ENCODE peak calls at places on chromosomes 5 and 9, in six cellular contexts. C is neuronal stem cell, M is mesenchymal stem cell, D is IMR-90, L is mesendoderm, B is H1. E is an unnamed sample.

GRCh38 chr5:80957031-80957761 is 3.0 kb upstream of the RASGRF2 start:
- DNase-seq in C (no peak), M (no peak), D (no peak), L (peak; percentile 70), B (no peak), E (peak; percentile 66)

GRCh38 chr5:55530669-55531068 is 4.1 kb downstream of the PLPP1 start:
- DNase-seq in C (no peak), M (no peak), D (no peak), L (no peak), B (no peak), E (peak; percentile 32)

GRCh38 chr5:143800715-143801114 is 11.2 kb upstream of the HMHB1 start:
- DNase-seq in C (no peak), M (no peak), D (no peak), L (no peak), B (no peak), E (no peak)

GRCh38 chr9:111804636-111805035 is 9.9 kb upstream of the SHOC1 start:
- DNase-seq in C (no peak), M (peak; percentile 6), D (no peak), L (no peak), B (no peak), E (no peak)

GRCh38 chr5:126384985-126385384 is 38.2 kb upstream of the GRAMD2B start:
- DNase-seq in C (no peak), M (peak; percentile 73), D (peak; percentile 81), L (no peak), B (no peak), E (no peak)

GRCh38 chr9:18459958-18460584 is 13.9 kb upstream of the ADAMTSL1 start:
- DNase-seq in C (no peak), M (peak; percentile 37), D (peak; percentile 76), L (no peak), B (no peak), E (no peak)

GRCh38 chr5:78215972-78216371 is 78.5 kb downstream of the AP3B1 start:
- DNase-seq in C (no peak), M (no peak), D (no peak), L (no peak), B (no peak), E (no peak)

GRCh38 chr5:26700759-26701384 is 337.5 kb downstream of the CDH9 start:
- DNase-seq in C (peak; percentile 44), M (peak; percentile 50), D (no peak), L (peak; percentile 60), B (peak; percentile 52), E (peak; percentile 28)

GRCh38 chr5:1349246-1349645 is 4.3 kb upstream of the CLPTM1L start:
- DNase-seq in C (no peak), M (no peak), D (no peak), L (no peak), B (no peak), E (no peak)

GRCh38 chr5:178433273-178433775 is 156.9 kb downstream of the COL23A1 start:
- DNase-seq in C (no peak), M (no peak), D (no peak), L (no peak), B (peak; percentile 30), E (no peak)

GRCh38 chr9:133560311-133560710 is 25.8 kb downstream of the ADAMTSL2 start:
- DNase-seq in C (no peak), M (no peak), D (no peak), L (no peak), B (no peak), E (no peak)

GRCh38 chr5:153158608-153159007 is 331.9 kb upstream of the GRIA1 start:
- DNase-seq in C (no peak), M (no peak), D (no peak), L (no peak), B (no peak), E (no peak)

GRCh38 chr9:99732715-99733114 is 89.0 kb upstream of the NR4A3 start:
- DNase-seq in C (no peak), M (no peak), D (no peak), L (no peak), B (no peak), E (no peak)

GRCh38 chr5:36904677-36905076 is 28.1 kb downstream of the NIPBL start:
- DNase-seq in C (no peak), M (no peak), D (no peak), L (no peak), B (no peak), E (no peak)

GRCh38 chr9:128820665-128821583 is 2.6 kb downstream of the ENDOG start:
- DNase-seq in C (no peak), M (no peak), D (no peak), L (no peak), B (no peak), E (no peak)

GRCh38 chr9:36100532-36100931 is 36.0 kb upstream of the GLIPR2 start:
- DNase-seq in C (peak; percentile 12), M (peak; percentile 28), D (peak; percentile 52), L (peak; percentile 90), B (no peak), E (no peak)

GRCh38 chr5:1118231-1118698 is 6.4 kb upstream of the SLC12A7 start:
- DNase-seq in C (no peak), M (peak; percentile 42), D (peak; percentile 11), L (no peak), B (no peak), E (no peak)

GRCh38 chr9:107816187-107817021 is 326.8 kb upstream of the KLF4 start:
- DNase-seq in C (no peak), M (no peak), D (no peak), L (no peak), B (no peak), E (no peak)

GRCh38 chr5:175889910-175890684 is 18.7 kb downstream of the CPLX2 start:
- DNase-seq in C (no peak), M (no peak), D (peak; percentile 17), L (peak; percentile 54), B (no peak), E (no peak)

GRCh38 chr5:67013719-67014118 is 182.9 kb downstream of the CD180 start:
- DNase-seq in C (no peak), M (no peak), D (no peak), L (no peak), B (no peak), E (no peak)

GRCh38 chr9:131980267-131980916 is 99.3 kb downstream of the MED27 start:
- DNase-seq in C (no peak), M (no peak), D (no peak), L (no peak), B (no peak), E (no peak)

GRCh38 chr5:91438871-91439270 is 55.8 kb upstream of the ARRDC3 start:
- DNase-seq in C (no peak), M (no peak), D (no peak), L (peak; percentile 51), B (no peak), E (peak; percentile 56)

DNA sequence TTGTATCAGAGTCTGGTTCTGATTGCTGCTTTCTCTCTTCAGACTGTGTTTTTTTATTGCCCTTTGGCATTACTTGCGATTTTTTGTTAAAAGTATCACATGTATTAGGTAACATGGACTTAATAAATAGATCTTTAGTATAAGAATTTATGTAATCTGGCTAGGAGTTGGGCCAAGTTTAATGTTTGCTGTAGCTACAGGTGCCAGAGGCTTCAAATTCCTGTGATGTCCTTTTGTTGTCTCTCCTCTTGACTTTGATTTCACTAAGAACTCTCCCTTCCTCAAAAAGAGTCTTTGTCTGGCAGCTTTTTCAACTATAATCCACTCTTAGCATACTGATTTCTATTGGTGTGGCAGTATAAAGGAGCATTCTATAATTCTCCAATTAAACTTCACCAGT is 313.1 kb downstream of the DTWD2 start:
- DNase-seq in C (no peak), M (no peak), D (no peak), L (peak; percentile 1), B (no peak), E (no peak)
- H3K18ac ChIP-seq in C (no peak overlapping the region), M (no peak overlapping the region), D (no peak overlapping the region), L (no peak overlapping the region), B (no peak overlapping the region), E (no peak overlapping the region)

DNA sequence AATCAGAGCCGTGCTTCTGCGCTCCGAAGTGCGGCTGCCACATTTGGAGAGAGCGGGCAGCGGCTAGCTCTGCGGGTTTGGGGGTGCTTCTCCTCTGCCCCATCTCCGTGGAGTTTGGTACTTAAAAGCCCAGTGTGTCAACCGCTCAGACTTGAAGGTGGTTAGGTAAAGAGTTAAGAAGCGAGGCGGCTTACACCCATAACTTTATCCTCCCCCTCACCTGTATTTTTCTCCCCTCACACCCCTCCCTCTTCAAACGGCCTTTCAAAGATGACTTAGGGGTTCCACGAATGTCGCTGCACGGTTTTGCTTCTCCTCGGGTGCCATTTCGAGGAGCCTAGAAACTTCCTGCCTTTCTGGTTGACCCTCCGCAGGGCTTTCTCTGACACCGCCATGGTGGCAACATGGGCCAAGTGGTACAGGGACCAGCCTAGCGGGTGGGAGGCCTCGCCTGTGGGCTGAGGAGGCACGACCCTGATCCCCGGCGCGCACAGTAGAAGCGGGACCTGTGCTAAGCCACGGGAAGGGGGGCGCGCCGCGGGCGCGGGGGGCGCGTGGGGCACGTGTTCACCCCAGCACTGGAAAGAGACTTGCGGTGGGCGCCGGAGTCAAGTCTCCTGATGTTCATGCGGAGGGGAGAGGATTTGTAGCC is 31.8 kb upstream of the NFIB start:
- DNase-seq in C (no peak), M (no peak), D (no peak), L (no peak), B (peak; percentile 68), E (peak; percentile 50)
- H3K9ac ChIP-seq in C (no peak overlapping the region), M (peak overlapping the region; percentile 8), D (no peak overlapping the region), L (peak overlapping the region; percentile 77), B (no peak overlapping the region), E (peak overlapping the region; percentile 29)

GRCh38 chr9:27866741-27867140 is 293.5 kb upstream of the C9orf72 start:
- DNase-seq in C (no peak), M (no peak), D (no peak), L (no peak), B (no peak), E (no peak)
- H3K18ac ChIP-seq in C (no peak overlapping the region), M (no peak overlapping the region), D (no peak overlapping the region), L (no peak overlapping the region), B (no peak overlapping the region), E (no peak overlapping the region)

GRCh38 chr9:32578976-32579375 is 6.0 kb upstream of the NDUFB6 start:
- DNase-seq in C (no peak), M (no peak), D (no peak), L (no peak), B (no peak), E (no peak)

GRCh38 chr9:32584784-32585183 is 11.8 kb upstream of the NDUFB6 start:
- DNase-seq in C (no peak), M (no peak), D (peak; percentile 18), L (no peak), B (no peak), E (no peak)

GRCh38 chr9:32579706-32580331 is 6.9 kb upstream of the NDUFB6 start:
- DNase-seq in C (peak; percentile 54), M (peak; percentile 60), D (peak; percentile 53), L (peak; percentile 49), B (peak; percentile 82), E (peak; percentile 59)

GRCh38 chr9:32580631-32581300 is 7.8 kb upstream of the NDUFB6 start:
- DNase-seq in C (no peak), M (no peak), D (no peak), L (peak; percentile 57), B (no peak), E (no peak)

GRCh38 chr9:32581512-32582143 is 8.7 kb upstream of the NDUFB6 start:
- DNase-seq in C (peak; percentile 40), M (peak; percentile 54), D (peak; percentile 67), L (peak; percentile 79), B (peak; percentile 49), E (peak; percentile 43)
- H3K9ac ChIP-seq in C (no peak overlapping the region), M (peak overlapping the region; percentile 2), D (no peak overlapping the region), L (no peak overlapping the region), B (no peak overlapping the region), E (no peak overlapping the region)

GRCh38 chr5:34656700-34657549 is 797 bp downstream of the RAI14 start:
- DNase-seq in C (no peak), M (no peak), D (no peak), L (no peak), B (no peak), E (no peak)
- H3K18ac ChIP-seq in C (peak overlapping the region; percentile 95), M (peak overlapping the region; percentile 56), D (peak overlapping the region; percentile 98), L (peak overlapping the region; percentile 100), B (peak overlapping the region; percentile 81), E (peak overlapping the region; percentile 91)